ENCODE peak calls at places on chromosomes 2 and 18, in five cellular contexts. One of them, this sample, is unnamed.

GRCh38 chr2:136068828-136069227 is 49.1 kb downstream of the CXCR4 start:
- DNase-seq in fibroblast of pulmonary artery: no peak
- DNase-seq in effector memory CD4-positive, alpha-beta T cell: no peak
- DNase-seq in NCI-H1694 treated with DMSO at 0.1 percent for 48 hours: no peak
- DNase-seq in NCI-H1105 treated with DMSO at 0.1 percent for 48 hours: no peak
- DNase-seq in this sample: no peak

GRCh38 chr2:119682578-119682977 is 3.6 kb downstream of the TMEM177 start:
- DNase-seq in fibroblast of pulmonary artery: no peak
- DNase-seq in effector memory CD4-positive, alpha-beta T cell: no peak
- DNase-seq in NCI-H1694 treated with DMSO at 0.1 percent for 48 hours: no peak
- DNase-seq in NCI-H1105 treated with DMSO at 0.1 percent for 48 hours: no peak
- DNase-seq in this sample: no peak

GRCh38 chr2:8893978-8894820 is 56.8 kb upstream of the KIDINS220 start:
- DNase-seq in fibroblast of pulmonary artery: peak; percentile 43
- DNase-seq in effector memory CD4-positive, alpha-beta T cell: no peak
- DNase-seq in NCI-H1694 treated with DMSO at 0.1 percent for 48 hours: no peak
- DNase-seq in NCI-H1105 treated with DMSO at 0.1 percent for 48 hours: no peak
- DNase-seq in this sample: no peak

GRCh38 chr2:149399934-149400615 is 69.7 kb downstream of the LYPD6 start:
- DNase-seq in fibroblast of pulmonary artery: no peak
- DNase-seq in effector memory CD4-positive, alpha-beta T cell: no peak
- DNase-seq in NCI-H1694 treated with DMSO at 0.1 percent for 48 hours: no peak
- DNase-seq in NCI-H1105 treated with DMSO at 0.1 percent for 48 hours: peak; percentile 74
- DNase-seq in this sample: peak; percentile 18

GRCh38 chr2:145961846-145962245 is 1441.9 kb upstream of the ZEB2 start:
- DNase-seq in fibroblast of pulmonary artery: peak; percentile 14
- DNase-seq in effector memory CD4-positive, alpha-beta T cell: no peak
- DNase-seq in NCI-H1694 treated with DMSO at 0.1 percent for 48 hours: no peak
- DNase-seq in NCI-H1105 treated with DMSO at 0.1 percent for 48 hours: no peak
- DNase-seq in this sample: no peak

GRCh38 chr2:141331127-141331526 is 799.7 kb downstream of the LRP1B start:
- DNase-seq in fibroblast of pulmonary artery: peak; percentile 84
- DNase-seq in effector memory CD4-positive, alpha-beta T cell: no peak
- DNase-seq in NCI-H1694 treated with DMSO at 0.1 percent for 48 hours: no peak
- DNase-seq in NCI-H1105 treated with DMSO at 0.1 percent for 48 hours: no peak
- DNase-seq in this sample: no peak

GRCh38 chr2:214774108-214774507 is 35.4 kb downstream of the BARD1 start:
- DNase-seq in fibroblast of pulmonary artery: peak; percentile 21
- DNase-seq in effector memory CD4-positive, alpha-beta T cell: no peak
- DNase-seq in NCI-H1694 treated with DMSO at 0.1 percent for 48 hours: no peak
- DNase-seq in NCI-H1105 treated with DMSO at 0.1 percent for 48 hours: no peak
- DNase-seq in this sample: no peak

GRCh38 chr18:13539050-13539449 is 187.3 kb downstream of the FAM210A start:
- DNase-seq in fibroblast of pulmonary artery: no peak
- DNase-seq in effector memory CD4-positive, alpha-beta T cell: no peak
- DNase-seq in NCI-H1694 treated with DMSO at 0.1 percent for 48 hours: no peak
- DNase-seq in NCI-H1105 treated with DMSO at 0.1 percent for 48 hours: no peak
- DNase-seq in this sample: no peak

GRCh38 chr2:199463000-199463692 is 5.4 kb upstream of the SATB2 start:
- DNase-seq in fibroblast of pulmonary artery: peak; percentile 41
- DNase-seq in effector memory CD4-positive, alpha-beta T cell: no peak
- DNase-seq in NCI-H1694 treated with DMSO at 0.1 percent for 48 hours: peak; percentile 39
- DNase-seq in NCI-H1105 treated with DMSO at 0.1 percent for 48 hours: peak; percentile 20
- DNase-seq in this sample: peak; percentile 96

GRCh38 chr2:190748966-190749365 is 100.1 kb downstream of the NAB1 start:
- DNase-seq in fibroblast of pulmonary artery: peak; percentile 25
- DNase-seq in effector memory CD4-positive, alpha-beta T cell: no peak
- DNase-seq in NCI-H1694 treated with DMSO at 0.1 percent for 48 hours: no peak
- DNase-seq in NCI-H1105 treated with DMSO at 0.1 percent for 48 hours: no peak
- DNase-seq in this sample: no peak

GRCh38 chr18:38445485-38446145 is 880.0 kb upstream of the CELF4 start:
- DNase-seq in fibroblast of pulmonary artery: no peak
- DNase-seq in effector memory CD4-positive, alpha-beta T cell: no peak
- DNase-seq in NCI-H1694 treated with DMSO at 0.1 percent for 48 hours: no peak
- DNase-seq in NCI-H1105 treated with DMSO at 0.1 percent for 48 hours: no peak
- DNase-seq in this sample: no peak

GRCh38 chr2:226531061-226531460 is 268.6 kb downstream of the IRS1 start:
- DNase-seq in fibroblast of pulmonary artery: no peak
- DNase-seq in effector memory CD4-positive, alpha-beta T cell: no peak
- DNase-seq in NCI-H1694 treated with DMSO at 0.1 percent for 48 hours: no peak
- DNase-seq in NCI-H1105 treated with DMSO at 0.1 percent for 48 hours: no peak
- DNase-seq in this sample: no peak

GRCh38 chr2:58155160-58155778 is 85.9 kb downstream of the FANCL start:
- DNase-seq in fibroblast of pulmonary artery: no peak
- DNase-seq in effector memory CD4-positive, alpha-beta T cell: no peak
- DNase-seq in NCI-H1694 treated with DMSO at 0.1 percent for 48 hours: no peak
- DNase-seq in NCI-H1105 treated with DMSO at 0.1 percent for 48 hours: no peak
- DNase-seq in this sample: no peak

GRCh38 chr2:110720547-110720946 is 11.8 kb upstream of the ACOXL start:
- DNase-seq in fibroblast of pulmonary artery: no peak
- DNase-seq in effector memory CD4-positive, alpha-beta T cell: no peak
- DNase-seq in NCI-H1694 treated with DMSO at 0.1 percent for 48 hours: no peak
- DNase-seq in NCI-H1105 treated with DMSO at 0.1 percent for 48 hours: no peak
- DNase-seq in this sample: no peak